ENCODE peak calls at places on chromosomes 7 and 10, in ten cellular contexts. Q is mammary epithelial cell, X is body of pancreas, E is fibroblast of lung, N is AG04450, F is astrocyte, K is fibroblast of mammary gland, B is right atrium auricular region, O is SK-N-SH, U is GM12865. C is an unnamed sample.

GRCh38 chr10:27359792-27360320 is 119.3 kb upstream of the ACBD5 start:
- DNase-seq in Q (no peak), X (no peak), E (no peak), N (no peak), F (no peak), K (no peak), B (no peak), O (no peak), U (no peak), C (no peak)

GRCh38 chr10:21260060-21260792 is 265.3 kb downstream of the SKIDA1 start:
- DNase-seq in Q (no peak), X (no peak), E (peak), N (no peak), F (no peak), K (peak), B (peak), O (no peak), U (no peak), C (no peak)

GRCh38 chr10:114327537-114328277 is 76.6 kb downstream of the AFAP1L2 start:
- DNase-seq in Q (no peak), X (no peak), E (no peak), N (no peak), F (no peak), K (no peak), B (no peak), O (no peak), U (no peak), C (no peak)

GRCh38 chr7:84532196-84532595 is 337.6 kb upstream of the SEMA3A start:
- DNase-seq in Q (no peak), X (no peak), E (no peak), N (no peak), F (no peak), K (no peak), B (no peak), O (no peak), U (no peak), C (no peak)

GRCh38 chr10:12459776-12460175 is 110.4 kb downstream of the CAMK1D start:
- DNase-seq in Q (no peak), X (no peak), E (no peak), N (no peak), F (no peak), K (no peak), B (no peak), O (no peak), U (no peak), C (no peak)

GRCh38 chr10:89369142-89370105 is 8.4 kb upstream of the IFIT1B start:
- DNase-seq in Q (no peak), X (no peak), E (peak), N (no peak), F (peak), K (peak), B (no peak), O (peak), U (peak), C (no peak)

GRCh38 chr7:131546583-131547111 is 9.8 kb downstream of the PODXL start:
- DNase-seq in Q (no peak), X (peak), E (no peak), N (no peak), F (no peak), K (peak), B (no peak), O (peak), U (peak), C (peak)

GRCh38 chr7:22400933-22401553 is 44.1 kb upstream of the RAPGEF5 start:
- DNase-seq in Q (no peak), X (no peak), E (peak), N (no peak), F (peak), K (no peak), B (no peak), O (no peak), U (no peak), C (no peak)

GRCh38 chr10:42513921-42514320 is 124.4 kb downstream of the ZNF33B start:
- DNase-seq in Q (no peak), X (no peak), E (no peak), N (no peak), F (no peak), K (no peak), B (no peak), O (no peak), U (no peak), C (no peak)

GRCh38 chr7:143892527-143893300 is 9.3 kb downstream of the TCAF1 start:
- DNase-seq in Q (peak), X (no peak), E (peak), N (no peak), F (peak), K (peak), B (no peak), O (no peak), U (peak), C (no peak)

GRCh38 chr10:22620140-22620857 is 94.1 kb downstream of the PIP4K2A start:
- DNase-seq in Q (peak), X (peak), E (peak), N (peak), F (peak), K (peak), B (peak), O (peak), U (peak), C (no peak)

GRCh38 chr10:114577133-114577532 is 80.9 kb downstream of the ABLIM1 start:
- DNase-seq in Q (peak), X (no peak), E (peak), N (peak), F (peak), K (peak), B (no peak), O (no peak), U (no peak), C (no peak)

GRCh38 chr10:97263971-97264370 is 28.5 kb downstream of the ARHGAP19 start:
- DNase-seq in Q (no peak), X (no peak), E (no peak), N (no peak), F (no peak), K (no peak), B (no peak), O (no peak), U (no peak), C (no peak)

GRCh38 chr7:157607218-157607617 is 270.4 kb downstream of the DNAJB6 start:
- DNase-seq in Q (no peak), X (no peak), E (no peak), N (no peak), F (no peak), K (no peak), B (no peak), O (no peak), U (no peak), C (no peak)
- H3K4me3 ChIP-seq in Q (no peak), X (no peak), E (no peak), N (no peak), F (no peak), K (no peak), B (no peak), O (no peak), U (no peak), C (no peak)

GRCh38 chr7:105270117-105270516 is 118.6 kb downstream of the SRPK2 start:
- DNase-seq in Q (no peak), X (no peak), E (no peak), N (no peak), F (no peak), K (no peak), B (no peak), O (no peak), U (no peak), C (no peak)
- H3K4me3 ChIP-seq in Q (no peak), X (no peak), E (no peak), N (no peak), F (no peak), K (no peak), B (no peak), O (no peak), U (no peak), C (no peak)

GRCh38 chr10:1540144-1540543 is 197.2 kb downstream of the ADARB2 start:
- DNase-seq in Q (no peak), X (no peak), E (no peak), N (no peak), F (no peak), K (no peak), B (no peak), O (no peak), U (peak), C (no peak)
- H3K4me3 ChIP-seq in Q (no peak), X (no peak), E (no peak), N (no peak), F (no peak), K (no peak), B (no peak), O (no peak), U (no peak), C (no peak)

GRCh38 chr7:134761206-134761786 is 18.1 kb upstream of the CALD1 start:
- DNase-seq in Q (no peak), X (no peak), E (peak), N (no peak), F (peak), K (no peak), B (no peak), O (no peak), U (no peak), C (no peak)
- H3K4me3 ChIP-seq in Q (no peak), X (no peak), E (no peak), N (no peak), F (no peak), K (no peak), B (no peak), O (no peak), U (no peak), C (no peak)

DNA sequence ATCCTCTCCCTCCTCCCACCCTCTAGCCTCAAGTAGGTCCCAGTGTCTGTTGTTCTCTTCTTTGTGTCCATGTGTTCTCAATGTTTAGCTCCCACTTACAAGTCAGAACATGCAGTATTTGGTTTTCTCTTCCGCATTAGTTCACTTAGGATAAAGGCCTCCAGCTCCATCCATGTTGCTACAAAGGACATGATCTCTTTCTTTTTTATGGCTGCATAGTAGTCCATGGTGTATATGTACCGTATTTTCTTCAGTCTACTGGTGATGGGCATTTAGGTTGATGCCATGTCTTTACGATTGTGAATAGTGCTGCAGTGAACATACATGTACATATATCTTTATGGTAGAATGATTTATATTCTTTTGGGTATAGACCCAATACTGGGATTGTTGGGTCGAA is 1.6 kb upstream of the GOT1 start:
- DNase-seq in Q (peak), X (no peak), E (no peak), N (no peak), F (no peak), K (no peak), B (no peak), O (no peak), U (no peak), C (no peak)
- H3K4me3 ChIP-seq in Q (peak), X (no peak), E (no peak), N (no peak), F (peak), K (no peak), B (peak), O (no peak), U (peak), C (no peak)

DNA sequence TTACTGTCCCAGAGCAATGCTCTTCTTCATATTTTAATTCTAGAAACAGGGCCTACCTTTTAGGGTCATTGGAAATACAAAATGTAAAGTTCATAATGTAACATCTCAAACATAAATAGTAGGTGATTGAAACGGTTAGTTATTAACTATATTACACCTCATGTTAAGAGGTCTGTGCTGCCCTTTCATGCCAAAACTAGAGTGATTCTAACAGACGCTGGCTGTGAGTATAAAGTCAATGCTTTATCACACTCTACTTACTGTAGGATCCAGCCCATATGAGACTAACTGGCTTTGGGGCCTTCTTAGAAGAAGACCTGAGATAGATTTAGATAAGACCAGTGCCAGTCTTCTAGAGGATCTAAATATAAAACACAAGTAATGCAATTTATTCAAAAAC is 966.1 kb upstream of the SORCS1 start:
- DNase-seq in Q (no peak), X (no peak), E (no peak), N (no peak), F (no peak), K (no peak), B (no peak), O (no peak), U (no peak), C (no peak)
- H3K4me3 ChIP-seq in Q (no peak), X (no peak), E (no peak), N (no peak), F (no peak), K (no peak), B (no peak), O (no peak), U (no peak), C (no peak)

GRCh38 chr7:157318015-157318706 is 18.6 kb upstream of the DNAJB6 start:
- DNase-seq in Q (peak), X (no peak), E (peak), N (no peak), F (peak), K (peak), B (no peak), O (no peak), U (peak), C (no peak)

GRCh38 chr7:157320607-157320979 is 16.2 kb upstream of the DNAJB6 start:
- DNase-seq in Q (no peak), X (no peak), E (peak), N (no peak), F (peak), K (peak), B (no peak), O (no peak), U (no peak), C (no peak)
- H3K4me3 ChIP-seq in Q (no peak), X (no peak), E (no peak), N (no peak), F (no peak), K (no peak), B (no peak), O (no peak), U (no peak), C (no peak)